ENCODE peak calls at places on chromosome 15, in seven cellular contexts. Q is HTR-8/SVneo; T is right cardiac atrium; O is stomach; E is NCI-H1092 treated with DMSO at 0.1 percent for 48 hours; I is stimulated activated naive CD8-positive, alpha-beta T cell treated with anti-CD3 and anti-CD28 coated beads, Interleukin-15, Interleukin-2, amounts not matched to agents 100 U/mL and 50 U/mL, for 24 hours; C is amniotic epithelial cell. G is an unnamed sample.

GRCh38 chr15:53739651-53740050 is 19.8 kb downstream of the WDR72 start:
- DNase-seq in Q (no peak), T (no peak), O (no peak), E (no peak), I (no peak), C (no peak), G (no peak)

GRCh38 chr15:66720206-66721010 is 18.4 kb downstream of the SMAD6 start:
- DNase-seq in Q (no peak), T (peak), O (peak), E (no peak), I (no peak), C (peak), G (no peak)

GRCh38 chr15:60760646-60761504 is 281.9 kb upstream of the ICE2 start:
- DNase-seq in Q (no peak), T (no peak), O (no peak), E (no peak), I (peak), C (peak), G (no peak)

GRCh38 chr15:69910511-69910910 is 187.2 kb downstream of the TLE3 start:
- DNase-seq in Q (no peak), T (no peak), O (no peak), E (no peak), I (no peak), C (no peak), G (no peak)

GRCh38 chr15:76057332-76058000 is 2.3 kb upstream of the TMEM266 start:
- DNase-seq in Q (peak), T (no peak), O (peak), E (peak), I (peak), C (peak), G (no peak)

GRCh38 chr15:49721091-49721490 is 100.2 kb downstream of the DTWD1 start:
- DNase-seq in Q (no peak), T (no peak), O (no peak), E (no peak), I (no peak), C (no peak), G (no peak)

GRCh38 chr15:39066677-39067076 is 502.1 kb upstream of the RASGRP1 start:
- DNase-seq in Q (no peak), T (no peak), O (no peak), E (no peak), I (no peak), C (no peak), G (no peak)

GRCh38 chr15:69926721-69927120 is 171.0 kb downstream of the TLE3 start:
- DNase-seq in Q (no peak), T (no peak), O (no peak), E (no peak), I (no peak), C (no peak), G (no peak)

GRCh38 chr15:70241561-70242320 is 144.0 kb upstream of the TLE3 start:
- DNase-seq in Q (no peak), T (no peak), O (no peak), E (no peak), I (no peak), C (no peak), G (no peak)

GRCh38 chr15:58467121-58467721 is 35.4 kb downstream of the LIPC start:
- DNase-seq in Q (no peak), T (no peak), O (no peak), E (peak), I (no peak), C (peak), G (no peak)

GRCh38 chr15:38912067-38912466 is 347.5 kb upstream of the RASGRP1 start:
- DNase-seq in Q (no peak), T (no peak), O (no peak), E (no peak), I (no peak), C (no peak), G (no peak)

GRCh38 chr15:40927497-40928346 is 1.4 kb upstream of the DLL4 start:
- DNase-seq in Q (no peak), T (no peak), O (no peak), E (peak), I (no peak), C (no peak), G (no peak)

GRCh38 chr15:49199666-49200065 is 29.6 kb downstream of the GALK2 start:
- DNase-seq in Q (no peak), T (no peak), O (no peak), E (no peak), I (no peak), C (no peak), G (no peak)

GRCh38 chr15:67126551-67127333 is 61.3 kb downstream of the SMAD3 start:
- DNase-seq in Q (no peak), T (no peak), O (no peak), E (peak), I (no peak), C (peak), G (no peak)

GRCh38 chr15:45234562-45235235 is 17.3 kb upstream of the SLC28A2 start:
- DNase-seq in Q (no peak), T (no peak), O (no peak), E (no peak), I (no peak), C (no peak), G (no peak)

GRCh38 chr15:60116456-60117089 is 112.5 kb downstream of the FOXB1 start:
- DNase-seq in Q (no peak), T (no peak), O (no peak), E (no peak), I (no peak), C (no peak), G (no peak)

GRCh38 chr15:89554247-89554646 is 21.0 kb upstream of the TICRR start:
- DNase-seq in Q (no peak), T (no peak), O (no peak), E (no peak), I (no peak), C (no peak), G (no peak)

GRCh38 chr15:57172925-57173324 is 203.4 kb upstream of the CGNL1 start:
- DNase-seq in Q (no peak), T (no peak), O (no peak), E (no peak), I (no peak), C (peak), G (no peak)

GRCh38 chr15:42465520-42466259 is 25.3 kb downstream of the ZNF106 start:
- DNase-seq in Q (no peak), T (no peak), O (no peak), E (no peak), I (no peak), C (no peak), G (no peak)

GRCh38 chr15:68829068-68829467 is 8.4 kb upstream of the ANP32A start:
- DNase-seq in Q (no peak), T (no peak), O (no peak), E (no peak), I (no peak), C (peak), G (no peak)

GRCh38 chr15:83422090-83422489 is 25.1 kb upstream of the SH3GL3 start:
- DNase-seq in Q (no peak), T (no peak), O (no peak), E (no peak), I (no peak), C (peak), G (no peak)

GRCh38 chr15:45657769-45658545 is 23.1 kb downstream of the SQOR start:
- DNase-seq in Q (no peak), T (no peak), O (no peak), E (no peak), I (no peak), C (no peak), G (no peak)

GRCh38 chr15:76293361-76293760 is 17.9 kb downstream of the ETFA start:
- DNase-seq in Q (no peak), T (no peak), O (no peak), E (no peak), I (no peak), C (peak), G (no peak)

GRCh38 chr15:99732268-99732641 is 982 bp downstream of the LYSMD4 start:
- DNase-seq in Q (no peak), T (no peak), O (no peak), E (no peak), I (no peak), C (peak), G (no peak)

GRCh38 chr15:64559243-64559642 is 98.9 kb downstream of the ZNF609 start:
- DNase-seq in Q (no peak), T (no peak), O (no peak), E (no peak), I (no peak), C (no peak), G (no peak)

GRCh38 chr15:68314563-68314962 is 37.0 kb downstream of the FEM1B start:
- DNase-seq in Q (no peak), T (no peak), O (peak), E (no peak), I (no peak), C (no peak), G (peak)

GRCh38 chr15:59685737-59686297 is 3.3 kb downstream of the BNIP2 start:
- DNase-seq in Q (no peak), T (no peak), O (no peak), E (no peak), I (no peak), C (peak), G (no peak)

GRCh38 chr15:51907136-51907862 is 64.3 kb downstream of the LEO1 start:
- DNase-seq in Q (no peak), T (no peak), O (peak), E (no peak), I (no peak), C (no peak), G (no peak)

GRCh38 chr15:64883097-64883581 is 28.6 kb upstream of the ANKDD1A start:
- DNase-seq in Q (no peak), T (no peak), O (no peak), E (no peak), I (no peak), C (no peak), G (no peak)

GRCh38 chr15:38189651-38190280 is 62.9 kb upstream of the SPRED1 start:
- DNase-seq in Q (no peak), T (no peak), O (no peak), E (no peak), I (no peak), C (peak), G (no peak)